ENCODE peak calls at places on chromosomes 12 and 14, in seven cellular contexts. One of them, this sample, is unnamed.

GRCh38 chr14:97185186-97185585 is 388.0 kb downstream of the VRK1 start:
- DNase-seq in psoas muscle: no peak
- DNase-seq in NCI-H2227 treated with DMSO at 0.1 percent for 48 hours: no peak
- DNase-seq in AG10803: peak
- DNase-seq in nucleus accumbens: no peak
- DNase-seq in kidney tubule cell: peak
- DNase-seq in stimulated activated CD4-positive, alpha-beta T cell treated with anti-CD3 and anti-CD28 coated beads, Interleukin-4, amount 100 ng/mL, for 48 hours: no peak
- DNase-seq in this sample: no peak

GRCh38 chr12:85874064-85874463 is at the start of gene NTS:
- DNase-seq in psoas muscle: no peak
- DNase-seq in NCI-H2227 treated with DMSO at 0.1 percent for 48 hours: peak
- DNase-seq in AG10803: no peak
- DNase-seq in nucleus accumbens: no peak
- DNase-seq in kidney tubule cell: no peak
- DNase-seq in stimulated activated CD4-positive, alpha-beta T cell treated with anti-CD3 and anti-CD28 coated beads, Interleukin-4, amount 100 ng/mL, for 48 hours: no peak
- DNase-seq in this sample: no peak

GRCh38 chr12:89236748-89237428 is 115.4 kb downstream of the DUSP6 start:
- DNase-seq in psoas muscle: no peak
- DNase-seq in NCI-H2227 treated with DMSO at 0.1 percent for 48 hours: no peak
- DNase-seq in AG10803: peak
- DNase-seq in nucleus accumbens: no peak
- DNase-seq in kidney tubule cell: peak
- DNase-seq in stimulated activated CD4-positive, alpha-beta T cell treated with anti-CD3 and anti-CD28 coated beads, Interleukin-4, amount 100 ng/mL, for 48 hours: no peak
- DNase-seq in this sample: no peak

GRCh38 chr12:54411398-54412241 is 7.4 kb downstream of the ITGA5 start:
- DNase-seq in psoas muscle: peak
- DNase-seq in NCI-H2227 treated with DMSO at 0.1 percent for 48 hours: no peak
- DNase-seq in AG10803: peak
- DNase-seq in nucleus accumbens: no peak
- DNase-seq in kidney tubule cell: peak
- DNase-seq in stimulated activated CD4-positive, alpha-beta T cell treated with anti-CD3 and anti-CD28 coated beads, Interleukin-4, amount 100 ng/mL, for 48 hours: peak
- DNase-seq in this sample: no peak

GRCh38 chr12:69405466-69405865 is 45.9 kb downstream of the YEATS4 start:
- DNase-seq in psoas muscle: peak
- DNase-seq in NCI-H2227 treated with DMSO at 0.1 percent for 48 hours: no peak
- DNase-seq in AG10803: peak
- DNase-seq in nucleus accumbens: no peak
- DNase-seq in kidney tubule cell: peak
- DNase-seq in stimulated activated CD4-positive, alpha-beta T cell treated with anti-CD3 and anti-CD28 coated beads, Interleukin-4, amount 100 ng/mL, for 48 hours: no peak
- DNase-seq in this sample: peak

GRCh38 chr12:47867496-47867941 is 37.3 kb downstream of the VDR start:
- DNase-seq in psoas muscle: peak
- DNase-seq in NCI-H2227 treated with DMSO at 0.1 percent for 48 hours: no peak
- DNase-seq in AG10803: peak
- DNase-seq in nucleus accumbens: no peak
- DNase-seq in kidney tubule cell: peak
- DNase-seq in stimulated activated CD4-positive, alpha-beta T cell treated with anti-CD3 and anti-CD28 coated beads, Interleukin-4, amount 100 ng/mL, for 48 hours: peak
- DNase-seq in this sample: peak

GRCh38 chr12:89960011-89960507 is 251.4 kb upstream of the ATP2B1 start:
- DNase-seq in psoas muscle: no peak
- DNase-seq in NCI-H2227 treated with DMSO at 0.1 percent for 48 hours: no peak
- DNase-seq in AG10803: no peak
- DNase-seq in nucleus accumbens: no peak
- DNase-seq in kidney tubule cell: peak
- DNase-seq in stimulated activated CD4-positive, alpha-beta T cell treated with anti-CD3 and anti-CD28 coated beads, Interleukin-4, amount 100 ng/mL, for 48 hours: peak
- DNase-seq in this sample: no peak

GRCh38 chr14:104133496-104133895 is 4.9 kb upstream of the KIF26A start:
- DNase-seq in psoas muscle: peak
- DNase-seq in NCI-H2227 treated with DMSO at 0.1 percent for 48 hours: no peak
- DNase-seq in AG10803: no peak
- DNase-seq in nucleus accumbens: no peak
- DNase-seq in kidney tubule cell: no peak
- DNase-seq in stimulated activated CD4-positive, alpha-beta T cell treated with anti-CD3 and anti-CD28 coated beads, Interleukin-4, amount 100 ng/mL, for 48 hours: no peak
- DNase-seq in this sample: no peak

GRCh38 chr14:75258079-75258802 is 20.4 kb upstream of the FOS start:
- DNase-seq in psoas muscle: peak
- DNase-seq in NCI-H2227 treated with DMSO at 0.1 percent for 48 hours: no peak
- DNase-seq in AG10803: peak
- DNase-seq in nucleus accumbens: no peak
- DNase-seq in kidney tubule cell: no peak
- DNase-seq in stimulated activated CD4-positive, alpha-beta T cell treated with anti-CD3 and anti-CD28 coated beads, Interleukin-4, amount 100 ng/mL, for 48 hours: no peak
- DNase-seq in this sample: no peak

GRCh38 chr12:127819066-127819465 is 447.9 kb upstream of the TMEM132C start:
- DNase-seq in psoas muscle: no peak
- DNase-seq in NCI-H2227 treated with DMSO at 0.1 percent for 48 hours: no peak
- DNase-seq in AG10803: peak
- DNase-seq in nucleus accumbens: no peak
- DNase-seq in kidney tubule cell: no peak
- DNase-seq in stimulated activated CD4-positive, alpha-beta T cell treated with anti-CD3 and anti-CD28 coated beads, Interleukin-4, amount 100 ng/mL, for 48 hours: no peak
- DNase-seq in this sample: no peak

GRCh38 chr14:54420478-54421116 is 20.6 kb downstream of the CNIH1 start:
- DNase-seq in psoas muscle: no peak
- DNase-seq in NCI-H2227 treated with DMSO at 0.1 percent for 48 hours: peak
- DNase-seq in AG10803: peak
- DNase-seq in nucleus accumbens: no peak
- DNase-seq in kidney tubule cell: peak
- DNase-seq in stimulated activated CD4-positive, alpha-beta T cell treated with anti-CD3 and anti-CD28 coated beads, Interleukin-4, amount 100 ng/mL, for 48 hours: no peak
- DNase-seq in this sample: peak

GRCh38 chr12:15910864-15911696 is at the start of gene DERA:
- DNase-seq in psoas muscle: peak
- DNase-seq in NCI-H2227 treated with DMSO at 0.1 percent for 48 hours: peak
- DNase-seq in AG10803: peak
- DNase-seq in nucleus accumbens: peak
- DNase-seq in kidney tubule cell: peak
- DNase-seq in stimulated activated CD4-positive, alpha-beta T cell treated with anti-CD3 and anti-CD28 coated beads, Interleukin-4, amount 100 ng/mL, for 48 hours: peak
- DNase-seq in this sample: peak

GRCh38 chr14:88599321-88599720 is 36.5 kb downstream of the ZC3H14 start:
- DNase-seq in psoas muscle: no peak
- DNase-seq in NCI-H2227 treated with DMSO at 0.1 percent for 48 hours: no peak
- DNase-seq in AG10803: no peak
- DNase-seq in nucleus accumbens: no peak
- DNase-seq in kidney tubule cell: no peak
- DNase-seq in stimulated activated CD4-positive, alpha-beta T cell treated with anti-CD3 and anti-CD28 coated beads, Interleukin-4, amount 100 ng/mL, for 48 hours: no peak
- DNase-seq in this sample: no peak

GRCh38 chr14:53167602-53168328 is 14.6 kb upstream of the DDHD1 start:
- DNase-seq in psoas muscle: no peak
- DNase-seq in NCI-H2227 treated with DMSO at 0.1 percent for 48 hours: no peak
- DNase-seq in AG10803: peak
- DNase-seq in nucleus accumbens: no peak
- DNase-seq in kidney tubule cell: no peak
- DNase-seq in stimulated activated CD4-positive, alpha-beta T cell treated with anti-CD3 and anti-CD28 coated beads, Interleukin-4, amount 100 ng/mL, for 48 hours: no peak
- DNase-seq in this sample: no peak

GRCh38 chr14:92610849-92611271 is 97.3 kb downstream of the RIN3 start:
- DNase-seq in psoas muscle: no peak
- DNase-seq in NCI-H2227 treated with DMSO at 0.1 percent for 48 hours: no peak
- DNase-seq in AG10803: no peak
- DNase-seq in nucleus accumbens: no peak
- DNase-seq in kidney tubule cell: no peak
- DNase-seq in stimulated activated CD4-positive, alpha-beta T cell treated with anti-CD3 and anti-CD28 coated beads, Interleukin-4, amount 100 ng/mL, for 48 hours: no peak
- DNase-seq in this sample: no peak

GRCh38 chr12:79454338-79454777 is 236.4 kb downstream of the PAWR start:
- DNase-seq in psoas muscle: no peak
- DNase-seq in NCI-H2227 treated with DMSO at 0.1 percent for 48 hours: no peak
- DNase-seq in AG10803: peak
- DNase-seq in nucleus accumbens: no peak
- DNase-seq in kidney tubule cell: peak
- DNase-seq in stimulated activated CD4-positive, alpha-beta T cell treated with anti-CD3 and anti-CD28 coated beads, Interleukin-4, amount 100 ng/mL, for 48 hours: no peak
- DNase-seq in this sample: peak

GRCh38 chr12:125140918-125141573 is 75.8 kb downstream of the AACS start:
- DNase-seq in psoas muscle: no peak
- DNase-seq in NCI-H2227 treated with DMSO at 0.1 percent for 48 hours: no peak
- DNase-seq in AG10803: peak
- DNase-seq in nucleus accumbens: no peak
- DNase-seq in kidney tubule cell: peak
- DNase-seq in stimulated activated CD4-positive, alpha-beta T cell treated with anti-CD3 and anti-CD28 coated beads, Interleukin-4, amount 100 ng/mL, for 48 hours: no peak
- DNase-seq in this sample: no peak

GRCh38 chr14:58693048-58693447 is 55.3 kb downstream of the DACT1 start:
- DNase-seq in psoas muscle: no peak
- DNase-seq in NCI-H2227 treated with DMSO at 0.1 percent for 48 hours: no peak
- DNase-seq in AG10803: no peak
- DNase-seq in nucleus accumbens: no peak
- DNase-seq in kidney tubule cell: no peak
- DNase-seq in stimulated activated CD4-positive, alpha-beta T cell treated with anti-CD3 and anti-CD28 coated beads, Interleukin-4, amount 100 ng/mL, for 48 hours: no peak
- DNase-seq in this sample: no peak

GRCh38 chr12:120117961-120118709 is 1.6 kb upstream of the RAB35 start:
- DNase-seq in psoas muscle: no peak
- DNase-seq in NCI-H2227 treated with DMSO at 0.1 percent for 48 hours: no peak
- DNase-seq in AG10803: peak
- DNase-seq in nucleus accumbens: no peak
- DNase-seq in kidney tubule cell: peak
- DNase-seq in stimulated activated CD4-positive, alpha-beta T cell treated with anti-CD3 and anti-CD28 coated beads, Interleukin-4, amount 100 ng/mL, for 48 hours: no peak
- DNase-seq in this sample: no peak

GRCh38 chr12:91380651-91381050 is 198.0 kb upstream of the DCN start:
- DNase-seq in psoas muscle: no peak
- DNase-seq in NCI-H2227 treated with DMSO at 0.1 percent for 48 hours: no peak
- DNase-seq in AG10803: peak
- DNase-seq in nucleus accumbens: no peak
- DNase-seq in kidney tubule cell: no peak
- DNase-seq in stimulated activated CD4-positive, alpha-beta T cell treated with anti-CD3 and anti-CD28 coated beads, Interleukin-4, amount 100 ng/mL, for 48 hours: no peak
- DNase-seq in this sample: no peak

GRCh38 chr12:132711169-132711843 is 664 bp downstream of the PGAM5 start:
- DNase-seq in psoas muscle: no peak
- DNase-seq in NCI-H2227 treated with DMSO at 0.1 percent for 48 hours: no peak
- DNase-seq in AG10803: no peak
- DNase-seq in nucleus accumbens: no peak
- DNase-seq in kidney tubule cell: peak
- DNase-seq in stimulated activated CD4-positive, alpha-beta T cell treated with anti-CD3 and anti-CD28 coated beads, Interleukin-4, amount 100 ng/mL, for 48 hours: peak
- DNase-seq in this sample: no peak

GRCh38 chr12:104452046-104452445 is 4.7 kb upstream of the CHST11 start:
- DNase-seq in psoas muscle: no peak
- DNase-seq in NCI-H2227 treated with DMSO at 0.1 percent for 48 hours: no peak
- DNase-seq in AG10803: no peak
- DNase-seq in nucleus accumbens: no peak
- DNase-seq in kidney tubule cell: no peak
- DNase-seq in stimulated activated CD4-positive, alpha-beta T cell treated with anti-CD3 and anti-CD28 coated beads, Interleukin-4, amount 100 ng/mL, for 48 hours: no peak
- DNase-seq in this sample: no peak

GRCh38 chr12:12212769-12213168 is 54.1 kb downstream of the LRP6 start:
- DNase-seq in psoas muscle: no peak
- DNase-seq in NCI-H2227 treated with DMSO at 0.1 percent for 48 hours: no peak
- DNase-seq in AG10803: no peak
- DNase-seq in nucleus accumbens: no peak
- DNase-seq in kidney tubule cell: no peak
- DNase-seq in stimulated activated CD4-positive, alpha-beta T cell treated with anti-CD3 and anti-CD28 coated beads, Interleukin-4, amount 100 ng/mL, for 48 hours: no peak
- DNase-seq in this sample: no peak

GRCh38 chr14:100649173-100649519 is 61.9 kb upstream of the BEGAIN start:
- DNase-seq in psoas muscle: no peak
- DNase-seq in NCI-H2227 treated with DMSO at 0.1 percent for 48 hours: no peak
- DNase-seq in AG10803: peak
- DNase-seq in nucleus accumbens: no peak
- DNase-seq in kidney tubule cell: no peak
- DNase-seq in stimulated activated CD4-positive, alpha-beta T cell treated with anti-CD3 and anti-CD28 coated beads, Interleukin-4, amount 100 ng/mL, for 48 hours: no peak
- DNase-seq in this sample: peak